ENCODE peak calls at places on chromosomes 2 and 18, in eight cellular contexts. B, I, J, E, N, U, V and A are unnamed samples.

GRCh38 chr2:176813526-176814179 is 398.9 kb upstream of the HNRNPA3 start:
- DNase-seq in B (no peak), I (no peak), J (no peak), E (peak), N (no peak), U (no peak), V (no peak), A (no peak)

GRCh38 chr2:172282944-172283343 is 144.4 kb upstream of the ITGA6 start:
- DNase-seq in B (no peak), I (peak), J (no peak), E (no peak), N (peak), U (no peak), V (peak), A (peak)

GRCh38 chr18:62585274-62586147 is 62.7 kb downstream of the ZCCHC2 start:
- DNase-seq in B (no peak), I (no peak), J (no peak), E (no peak), N (no peak), U (no peak), V (no peak), A (no peak)

GRCh38 chr2:222656544-222657446 is 903 bp upstream of the FARSB start:
- DNase-seq in B (no peak), I (no peak), J (no peak), E (peak), N (peak), U (no peak), V (no peak), A (no peak)

GRCh38 chr2:191899442-191899841 is 52.6 kb upstream of the CAVIN2 start:
- DNase-seq in B (no peak), I (peak), J (peak), E (no peak), N (no peak), U (no peak), V (peak), A (peak)

GRCh38 chr2:30273574-30273929 is 42.2 kb downstream of the LBH start:
- DNase-seq in B (no peak), I (no peak), J (no peak), E (no peak), N (no peak), U (no peak), V (no peak), A (no peak)

GRCh38 chr2:5980351-5981054 is 288.3 kb downstream of the SOX11 start:
- DNase-seq in B (no peak), I (no peak), J (no peak), E (no peak), N (no peak), U (no peak), V (no peak), A (no peak)

GRCh38 chr2:197137826-197138480 is 172.6 kb downstream of the ANKRD44 start:
- DNase-seq in B (no peak), I (no peak), J (no peak), E (no peak), N (peak), U (no peak), V (no peak), A (no peak)

GRCh38 chr2:12501469-12502147 is 215.1 kb upstream of the TRIB2 start:
- DNase-seq in B (peak), I (peak), J (peak), E (no peak), N (peak), U (peak), V (no peak), A (no peak)

GRCh38 chr2:102585704-102586404 is 33.5 kb upstream of the SLC9A2 start:
- DNase-seq in B (no peak), I (no peak), J (no peak), E (no peak), N (no peak), U (no peak), V (no peak), A (no peak)

GRCh38 chr2:145007673-145008263 is 487.8 kb upstream of the ZEB2 start:
- DNase-seq in B (no peak), I (peak), J (no peak), E (no peak), N (no peak), U (peak), V (peak), A (no peak)
- H3K4me3 ChIP-seq in B (no peak), I (no peak), J (no peak), E (no peak), N (no peak), U (no peak), V (no peak), A (no peak)

GRCh38 chr2:45085487-45085886 is 76.2 kb upstream of the SIX2 start:
- DNase-seq in B (no peak), I (no peak), J (no peak), E (no peak), N (peak), U (no peak), V (no peak), A (no peak)

DNA sequence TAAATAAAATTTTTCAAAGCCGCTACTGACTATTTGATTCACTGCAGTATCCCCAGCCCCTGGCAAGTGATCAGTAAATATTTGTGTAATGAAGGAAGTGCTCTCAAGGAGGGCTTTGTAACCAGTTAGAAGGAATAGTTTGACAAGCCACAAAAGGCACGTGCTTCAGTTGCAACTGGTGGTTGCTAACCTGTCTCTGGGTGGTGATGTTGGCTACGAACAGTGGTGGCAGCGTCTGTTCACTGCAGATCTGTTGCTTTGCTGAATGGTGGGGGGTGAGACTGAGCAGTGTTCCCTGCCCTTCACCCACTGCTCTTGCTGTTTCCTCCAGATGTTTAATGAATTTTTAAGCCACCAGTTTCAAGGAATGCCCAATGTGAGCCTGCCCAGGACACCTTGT is 73.9 kb upstream of the SIX2 start:
- DNase-seq in B (no peak), I (no peak), J (no peak), E (peak), N (peak), U (no peak), V (no peak), A (no peak)
- TF ChIP-seq CTCF in B (no peak), I (no peak), J (no peak), E (peak), N (no peak), U (no peak), V (no peak), A (no peak)

DNA sequence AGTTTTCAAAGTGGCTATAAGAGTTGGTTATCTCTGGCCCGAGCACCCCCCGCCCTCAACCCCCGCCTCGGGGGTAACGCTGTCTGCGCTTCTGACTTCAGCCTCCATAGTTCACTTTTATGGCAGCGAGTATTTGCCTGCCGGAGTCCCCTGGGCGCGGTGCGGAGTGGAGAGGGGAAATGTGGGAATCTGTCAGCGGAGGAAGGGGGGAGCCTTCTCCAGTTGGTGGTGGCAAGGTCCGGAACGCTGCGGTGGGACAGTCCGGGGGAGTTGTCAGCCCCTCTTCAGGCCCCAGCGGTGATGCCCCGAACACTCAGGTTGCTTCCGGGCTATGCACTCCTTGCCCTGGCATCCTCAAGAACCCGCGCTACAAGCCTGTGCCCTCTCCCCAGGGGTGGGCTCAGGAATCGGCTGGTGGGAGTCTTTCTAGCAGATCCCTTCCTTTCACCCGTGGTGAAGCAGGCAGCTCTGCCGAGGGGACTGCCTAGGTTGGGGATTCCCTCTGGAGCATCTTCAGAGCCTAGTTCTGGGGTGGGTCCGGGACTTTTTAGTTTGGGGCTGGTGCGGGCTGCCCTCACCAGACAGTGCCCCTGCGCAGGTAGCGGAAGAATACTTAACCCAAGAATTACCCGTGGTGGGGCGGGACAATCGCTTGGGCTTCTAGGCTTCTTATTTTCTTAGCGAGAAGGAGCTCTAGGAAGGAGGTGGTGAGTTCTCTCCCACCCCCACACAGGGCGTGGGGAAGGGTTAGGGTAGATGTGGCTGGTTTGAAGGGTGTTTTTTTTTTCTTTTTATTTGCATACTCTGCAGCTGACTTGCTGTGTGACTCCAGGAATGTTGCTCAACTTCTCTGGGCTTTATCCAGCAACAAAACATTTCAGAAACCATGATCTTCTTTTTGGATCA is 1.6 kb downstream of the ATOH8 start:
- DNase-seq in B (peak), I (peak), J (no peak), E (no peak), N (peak), U (no peak), V (peak), A (no peak)
- H3K4me3 ChIP-seq in B (peak), I (peak), J (no peak), E (no peak), N (no peak), U (peak), V (peak), A (peak)

DNA sequence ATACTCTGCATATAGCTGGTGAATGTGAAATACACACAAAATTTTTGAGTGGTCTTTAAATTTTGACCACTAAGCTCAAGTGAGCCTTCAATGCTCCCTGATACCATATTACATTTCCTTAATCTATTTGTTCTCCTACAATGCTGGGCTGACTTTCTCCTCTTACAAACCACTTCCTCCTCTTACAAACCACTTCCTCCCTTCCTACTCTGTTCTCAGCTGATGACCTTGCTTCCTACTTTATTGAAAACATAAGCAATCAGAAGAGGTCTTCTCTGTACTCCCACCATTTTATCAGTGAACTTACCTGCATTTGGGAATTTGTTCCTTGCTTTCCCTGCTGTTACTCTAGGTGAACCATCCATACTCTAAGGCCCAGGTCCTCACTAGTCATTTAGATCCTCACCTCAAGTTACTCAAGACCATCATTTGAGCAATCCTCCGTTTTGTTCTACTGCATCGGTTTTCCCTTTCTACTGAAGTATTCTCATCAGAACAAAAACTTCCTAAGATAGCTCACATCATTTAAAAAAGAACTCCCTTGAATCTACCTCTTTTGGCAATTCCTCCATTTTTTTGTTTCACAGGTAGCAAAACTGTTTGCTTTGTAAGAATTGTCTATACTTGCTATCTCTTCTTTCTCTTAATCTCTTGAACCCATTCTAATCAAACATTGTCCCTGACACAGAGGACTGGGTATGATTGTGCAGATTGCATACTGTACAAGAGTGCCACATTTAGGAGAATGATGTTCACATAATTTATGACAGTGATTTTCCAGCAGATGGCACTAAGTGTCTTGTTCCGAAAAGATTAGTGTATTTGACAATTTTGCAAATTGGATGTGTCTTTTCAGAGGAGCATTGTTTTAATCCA is 96.5 kb downstream of the EPB41L5 start:
- DNase-seq in B (no peak), I (peak), J (no peak), E (peak), N (peak), U (no peak), V (peak), A (peak)
- TF ChIP-seq CTCF in B (peak), I (peak), J (peak), E (peak), N (peak), U (peak), V (peak), A (peak)

GRCh38 chr2:46963961-46964673 is 48.5 kb upstream of the MCFD2 start:
- DNase-seq in B (no peak), I (no peak), J (no peak), E (no peak), N (peak), U (no peak), V (no peak), A (no peak)

GRCh38 chr2:46964835-46965560 is 49.4 kb upstream of the MCFD2 start:
- DNase-seq in B (no peak), I (no peak), J (no peak), E (no peak), N (no peak), U (no peak), V (peak), A (no peak)

GRCh38 chr2:46963210-46963609 is 47.6 kb upstream of the MCFD2 start:
- DNase-seq in B (no peak), I (no peak), J (no peak), E (no peak), N (no peak), U (no peak), V (no peak), A (no peak)

GRCh38 chr2:46967990-46968647 is 52.5 kb upstream of the MCFD2 start:
- DNase-seq in B (peak), I (peak), J (peak), E (no peak), N (peak), U (peak), V (peak), A (peak)

GRCh38 chr2:46966576-46966975 is 51.0 kb upstream of the MCFD2 start:
- DNase-seq in B (no peak), I (no peak), J (no peak), E (no peak), N (no peak), U (no peak), V (no peak), A (no peak)
- H3K4me3 ChIP-seq in B (no peak), I (no peak), J (no peak), E (no peak), N (no peak), U (no peak), V (no peak), A (no peak)

GRCh38 chr2:10086950-10087349 is 6.7 kb upstream of the CYS1 start:
- DNase-seq in B (no peak), I (peak), J (no peak), E (no peak), N (no peak), U (no peak), V (no peak), A (no peak)
- TF ChIP-seq CTCF in B (no peak), I (no peak), J (no peak), E (no peak), N (no peak), U (no peak), V (no peak), A (no peak)

DNA sequence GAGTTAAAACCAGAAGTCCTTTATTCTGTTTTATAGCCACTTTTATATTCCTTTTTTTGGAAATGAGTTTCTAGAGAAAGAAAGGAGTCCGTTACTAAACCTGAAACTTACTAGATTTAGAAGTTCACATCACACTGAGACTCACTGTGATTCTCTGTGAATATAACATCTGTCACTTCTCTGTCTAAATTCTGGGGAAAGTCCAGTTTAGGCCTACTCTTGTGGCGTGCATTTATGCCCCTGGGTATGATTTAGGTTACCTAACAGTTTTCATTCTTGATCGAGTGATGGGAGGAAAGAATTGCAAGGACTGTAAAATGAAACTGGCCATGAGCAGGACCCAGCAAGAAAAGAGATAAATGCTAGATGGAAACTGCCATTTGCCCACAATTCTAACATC is 449.6 kb downstream of the SPAG16 start:
- DNase-seq in B (no peak), I (no peak), J (no peak), E (no peak), N (no peak), U (no peak), V (no peak), A (no peak)
- H3K4me3 ChIP-seq in B (no peak), I (no peak), J (no peak), E (no peak), N (no peak), U (no peak), V (no peak), A (no peak)

GRCh38 chr2:51424418-51424817 is 392.5 kb upstream of the NRXN1 start:
- DNase-seq in B (no peak), I (no peak), J (no peak), E (no peak), N (peak), U (no peak), V (no peak), A (no peak)
- TF ChIP-seq CTCF in B (no peak), I (peak), J (no peak), E (no peak), N (no peak), U (no peak), V (no peak), A (no peak)